ENCODE peak calls at places on chromosomes 12 and 14, in eight cellular contexts. O, G, A, P, E, M, B and Q are unnamed samples.

GRCh38 chr14:68785817-68786490 is 6.9 kb downstream of the ZFP36L1 start:
- DNase-seq in E (peak), M (peak), B (no peak), G (peak), P (peak), A (no peak), O (peak), Q (no peak)

GRCh38 chr12:126676426-126676825 is 1590.5 kb upstream of the TMEM132C start:
- DNase-seq in O (no peak), P (no peak), A (no peak), E (peak), B (no peak), M (no peak), G (no peak), Q (no peak)

GRCh38 chr12:113162102-113163029 is 12.8 kb downstream of the CFAP73 start:
- DNase-seq in P (peak), G (peak), A (no peak), B (no peak), E (peak), O (peak), M (no peak), Q (no peak)

GRCh38 chr12:74846116-74846515 is 308.5 kb downstream of the ATXN7L3B start:
- DNase-seq in O (no peak), G (no peak), B (no peak), A (no peak), M (no peak), E (no peak), P (no peak), Q (no peak)

GRCh38 chr12:131831021-131831571 is 2.9 kb downstream of the MMP17 start:
- DNase-seq in M (peak), B (peak), P (no peak), E (peak), O (peak), G (no peak), A (no peak), Q (no peak)

GRCh38 chr12:124309744-124310143 is 14.9 kb downstream of the RFLNA start:
- DNase-seq in E (no peak), A (no peak), M (no peak), P (no peak), G (no peak), O (no peak), B (no peak), Q (no peak)

GRCh38 chr12:85823436-85824179 is 12.6 kb downstream of the RASSF9 start:
- DNase-seq in G (no peak), O (peak), B (peak), A (no peak), E (peak), M (no peak), P (peak), Q (no peak)

GRCh38 chr12:98373019-98373554 is 142.3 kb upstream of the TMPO start:
- DNase-seq in A (no peak), P (no peak), G (peak), E (peak), O (peak), M (no peak), B (peak), Q (no peak)

GRCh38 chr14:34372766-34373165 is 89.3 kb downstream of the SPTSSA start:
- DNase-seq in O (no peak), G (no peak), B (no peak), A (no peak), E (no peak), M (no peak), P (peak), Q (no peak)

GRCh38 chr14:73432124-73432523 is 26.2 kb downstream of the NUMB start:
- DNase-seq in M (no peak), P (no peak), E (no peak), A (no peak), O (no peak), B (no peak), G (no peak), Q (no peak)

GRCh38 chr14:72714094-72714493 is 179.8 kb downstream of the DPF3 start:
- DNase-seq in M (peak), G (no peak), E (no peak), B (no peak), P (no peak), A (no peak), O (no peak), Q (no peak)

GRCh38 chr14:77286554-77286953 is 15.5 kb upstream of the NGB start:
- DNase-seq in B (no peak), E (no peak), M (no peak), A (no peak), O (no peak), P (no peak), G (no peak), Q (no peak)

GRCh38 chr12:27340971-27341370 is 8.3 kb downstream of the BMAL2 start:
- DNase-seq in O (no peak), G (no peak), P (peak), E (no peak), A (no peak), B (no peak), M (no peak), Q (no peak)

GRCh38 chr12:108228746-108229145 is 99.7 kb downstream of the WSCD2 start:
- DNase-seq in G (no peak), O (no peak), A (no peak), P (no peak), B (no peak), E (no peak), M (no peak), Q (no peak)

GRCh38 chr12:79874665-79875064 is 60.2 kb downstream of the PPP1R12A start:
- DNase-seq in P (no peak), A (no peak), O (no peak), M (no peak), G (no peak), B (no peak), E (no peak), Q (no peak)

GRCh38 chr14:95265106-95266094 is 54.3 kb downstream of the CLMN start:
- DNase-seq in P (peak), M (peak), A (no peak), E (peak), G (peak), B (peak), O (peak), Q (peak)

GRCh38 chr14:51039285-51039684 is 55.6 kb downstream of the TRIM9 start:
- DNase-seq in M (no peak), O (no peak), G (no peak), E (no peak), P (no peak), A (no peak), B (no peak), Q (no peak)

GRCh38 chr12:64796205-64796845 is 28.1 kb upstream of the TBC1D30 start:
- DNase-seq in B (peak), P (peak), G (peak), A (no peak), E (peak), O (peak), M (peak), Q (no peak)

GRCh38 chr12:26298785-26299621 is 103.6 kb downstream of the SSPN start:
- DNase-seq in G (peak), P (peak), B (peak), M (peak), A (no peak), E (peak), O (peak), Q (no peak)

GRCh38 chr14:78417532-78417931 is 247.4 kb downstream of the NRXN3 start:
- DNase-seq in B (no peak), M (no peak), O (no peak), G (no peak), P (no peak), E (no peak), A (no peak), Q (no peak)

GRCh38 chr14:51087024-51087423 is 7.9 kb downstream of the TRIM9 start:
- DNase-seq in E (no peak), M (peak), P (peak), A (no peak), O (peak), B (no peak), G (no peak), Q (no peak)

GRCh38 chr12:63164911-63165310 is 13.9 kb upstream of the AVPR1A start:
- DNase-seq in E (no peak), M (no peak), A (no peak), O (no peak), P (no peak), G (no peak), B (no peak), Q (no peak)

GRCh38 chr12:57521475-57522018 is 1.1 kb upstream of the MBD6 start:
- DNase-seq in E (no peak), O (no peak), A (peak), M (peak), P (no peak), G (peak), B (no peak), Q (no peak)

GRCh38 chr12:81207173-81207572 is 129.3 kb downstream of the ACSS3 start:
- DNase-seq in M (no peak), B (no peak), G (no peak), A (no peak), E (no peak), P (no peak), O (no peak), Q (no peak)

GRCh38 chr12:117063162-117063911 is 35.9 kb downstream of the TESC start:
- DNase-seq in A (no peak), G (peak), B (no peak), P (no peak), M (peak), O (no peak), E (no peak), Q (no peak)

GRCh38 chr14:104687601-104688504 is 1.6 kb upstream of the INF2 start:
- DNase-seq in B (no peak), G (peak), P (peak), O (peak), E (peak), M (peak), A (peak), Q (no peak)

GRCh38 chr14:87745507-87746118 is 247.4 kb downstream of the GALC start:
- DNase-seq in P (peak), E (peak), A (no peak), G (peak), O (peak), M (peak), B (no peak), Q (no peak)

GRCh38 chr14:56333361-56334279 is 215.4 kb downstream of the PELI2 start:
- DNase-seq in B (peak), E (peak), G (peak), A (no peak), O (peak), M (no peak), P (peak), Q (no peak)

GRCh38 chr14:64878775-64879634 is 702 bp downstream of the SPTB start:
- DNase-seq in O (no peak), G (peak), B (no peak), P (no peak), E (no peak), M (no peak), A (no peak), Q (no peak)

GRCh38 chr12:122840580-122841513 is 5.6 kb downstream of the HIP1R start:
- DNase-seq in E (no peak), B (no peak), G (no peak), M (no peak), A (peak), O (no peak), P (no peak), Q (no peak)

GRCh38 chr12:118357327-118358007 is 15.2 kb downstream of the TAOK3 start:
- DNase-seq in A (no peak), E (peak), G (peak), M (peak), O (peak), B (peak), P (no peak), Q (no peak)

GRCh38 chr12:101207086-101207780 is 2.8 kb downstream of the SLC5A8 start:
- DNase-seq in P (no peak), E (no peak), A (no peak), M (no peak), O (no peak), G (no peak), B (no peak), Q (no peak)

GRCh38 chr12:125065753-125066570 is 727 bp downstream of the AACS start:
- DNase-seq in O (no peak), P (no peak), A (no peak), G (no peak), E (no peak), B (no peak), M (no peak), Q (no peak)

GRCh38 chr12:292186-292585 is 29.6 kb upstream of the SLC6A13 start:
- DNase-seq in P (no peak), O (peak), E (no peak), B (peak), G (no peak), M (no peak), A (no peak), Q (no peak)

GRCh38 chr14:51304956-51305355 is 64.9 kb downstream of the TMX1 start:
- DNase-seq in E (peak), A (no peak), B (peak), O (peak), M (peak), G (no peak), P (peak), Q (no peak)

GRCh38 chr14:76953196-76953945 is 75.1 kb downstream of the IRF2BPL start:
- DNase-seq in O (peak), P (peak), G (peak), A (peak), M (peak), B (peak), E (peak), Q (no peak)

GRCh38 chr12:57864811-57865751 is 18.6 kb upstream of the CTDSP2 start:
- DNase-seq in E (peak), O (peak), G (peak), A (peak), B (peak), M (peak), P (peak), Q (peak)

GRCh38 chr12:25295361-25295760 is 44.6 kb upstream of the KRAS start:
- DNase-seq in G (no peak), M (no peak), O (peak), B (no peak), P (no peak), A (no peak), E (no peak), Q (no peak)

GRCh38 chr14:52862652-52863338 is 71.4 kb upstream of the GNPNAT1 start:
- DNase-seq in B (peak), O (peak), E (peak), M (no peak), G (no peak), P (no peak), A (no peak), Q (no peak)

GRCh38 chr14:52856139-52856538 is 64.7 kb upstream of the GNPNAT1 start:
- DNase-seq in B (no peak), O (no peak), P (no peak), M (no peak), G (no peak), A (no peak), E (no peak), Q (no peak)

GRCh38 chr14:52863339-52863700 is 71.9 kb upstream of the GNPNAT1 start:
- DNase-seq in A (no peak), M (no peak), B (no peak), G (no peak), P (no peak), O (no peak), E (peak), Q (no peak)

GRCh38 chr14:52860209-52860608 is 68.8 kb upstream of the GNPNAT1 start:
- DNase-seq in P (no peak), O (no peak), A (no peak), M (no peak), G (no peak), B (no peak), E (no peak), Q (no peak)

DNA sequence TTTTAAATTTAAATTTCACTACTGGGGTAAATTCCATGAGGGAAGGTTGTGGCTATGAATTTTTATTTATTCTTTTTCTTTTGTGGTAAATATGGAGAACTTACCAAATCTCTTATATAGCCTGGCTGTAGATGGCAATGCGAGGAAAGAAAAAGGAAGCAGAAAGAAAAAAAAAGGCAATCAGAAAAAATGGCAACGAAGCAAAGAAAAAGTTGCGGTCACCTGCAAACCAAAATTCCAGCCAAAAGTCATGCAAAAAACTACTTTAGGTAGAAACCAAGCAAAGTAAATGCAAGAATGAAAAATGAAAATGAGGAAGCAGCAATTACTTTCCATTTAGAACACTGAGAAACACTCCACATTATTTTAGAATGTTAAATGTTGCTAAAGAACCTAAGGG is 69.5 kb upstream of the GNPNAT1 start:
- DNase-seq in G (no peak), M (no peak), P (no peak), E (no peak), B (no peak), A (no peak), O (no peak), Q (no peak)
- TF ChIP-seq CTCF in G (no peak), M (no peak), P (no peak), E (no peak), B (no peak), A (no peak), O (no peak), Q (no peak)

DNA sequence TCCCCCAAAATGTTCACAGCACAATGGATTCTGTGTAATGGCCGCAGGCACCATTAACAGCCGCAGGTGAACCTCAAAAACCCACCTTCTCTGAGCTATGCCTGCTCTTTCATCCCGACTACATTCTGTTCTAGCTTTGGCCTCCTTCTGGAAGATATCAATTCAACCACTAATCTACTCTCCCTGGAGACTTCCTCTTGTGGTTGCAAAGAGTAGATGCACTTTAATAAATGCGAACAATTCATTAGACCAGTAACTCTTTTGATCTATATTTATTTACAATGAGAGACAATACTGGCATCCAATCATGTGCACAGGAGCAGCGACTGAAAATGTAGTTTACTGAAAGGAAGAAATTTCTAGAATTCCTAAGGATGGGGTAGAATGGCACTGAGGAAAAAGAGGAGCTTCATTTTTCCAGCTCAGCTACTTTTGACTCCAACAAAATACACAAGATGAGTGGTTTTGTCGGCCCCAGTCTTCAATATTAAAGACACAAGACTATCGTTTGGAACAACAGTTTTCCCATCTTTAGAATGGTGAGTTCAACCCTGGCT is 5.3 kb downstream of the GRIN2B start:
- DNase-seq in E (no peak), B (no peak), P (no peak), G (no peak), O (no peak), A (no peak), M (no peak), Q (no peak)
- TF ChIP-seq CTCF in E (no peak), B (no peak), P (no peak), G (no peak), O (no peak), A (no peak), M (no peak), Q (peak)

DNA sequence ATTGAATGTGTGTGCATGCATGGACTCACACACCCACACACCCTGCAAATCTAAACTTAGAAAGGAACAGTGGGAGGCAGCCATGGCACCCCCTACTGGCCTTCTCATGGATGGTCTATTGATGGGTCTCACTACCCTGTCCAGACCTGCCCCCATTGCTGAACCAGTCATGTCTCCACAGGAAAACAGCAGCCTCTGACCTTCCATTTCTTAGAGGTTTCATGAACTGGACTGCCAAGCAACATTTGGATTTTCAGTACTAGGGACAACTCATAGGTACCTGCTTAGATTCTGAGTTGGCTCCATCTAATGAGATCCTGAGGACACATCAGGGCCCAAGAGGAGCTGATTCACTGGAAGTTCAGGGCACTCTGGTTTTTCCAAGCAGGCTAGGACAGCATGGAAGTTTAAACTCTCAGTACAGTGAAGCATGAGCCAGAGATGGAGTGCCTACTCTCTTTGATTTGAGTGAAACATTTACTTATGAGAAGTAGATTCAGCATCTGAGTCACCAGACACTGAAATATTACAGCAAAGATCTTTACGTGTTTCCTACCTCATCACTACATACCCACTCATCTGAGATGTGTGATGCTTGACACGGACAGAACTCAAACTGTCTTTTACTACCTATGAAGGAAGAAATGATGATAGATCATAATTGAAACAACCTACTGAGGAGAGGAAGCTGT is 98.9 kb upstream of the PLEKHG7 start:
- DNase-seq in B (no peak), E (no peak), P (no peak), O (peak), M (no peak), A (no peak), G (no peak), Q (no peak)
- TF ChIP-seq CTCF in B (peak), E (peak), P (no peak), O (peak), M (no peak), A (no peak), G (no peak), Q (no peak)

GRCh38 chr12:3034067-3034750 is 43.0 kb upstream of the TSPAN9 start:
- DNase-seq in A (no peak), O (peak), B (peak), P (no peak), G (peak), E (peak), M (peak), Q (no peak)

GRCh38 chr12:3035171-3035570 is 42.0 kb upstream of the TSPAN9 start:
- DNase-seq in E (peak), G (no peak), A (no peak), P (no peak), M (no peak), O (no peak), B (peak), Q (no peak)

GRCh38 chr12:3036901-3037600 is 40.1 kb upstream of the TSPAN9 start:
- DNase-seq in M (no peak), G (no peak), B (no peak), E (no peak), O (no peak), A (no peak), P (no peak), Q (no peak)

GRCh38 chr12:3038166-3038565 is 39.0 kb upstream of the TSPAN9 start:
- DNase-seq in B (no peak), O (no peak), G (no peak), A (no peak), M (no peak), E (no peak), P (no peak), Q (no peak)

DNA sequence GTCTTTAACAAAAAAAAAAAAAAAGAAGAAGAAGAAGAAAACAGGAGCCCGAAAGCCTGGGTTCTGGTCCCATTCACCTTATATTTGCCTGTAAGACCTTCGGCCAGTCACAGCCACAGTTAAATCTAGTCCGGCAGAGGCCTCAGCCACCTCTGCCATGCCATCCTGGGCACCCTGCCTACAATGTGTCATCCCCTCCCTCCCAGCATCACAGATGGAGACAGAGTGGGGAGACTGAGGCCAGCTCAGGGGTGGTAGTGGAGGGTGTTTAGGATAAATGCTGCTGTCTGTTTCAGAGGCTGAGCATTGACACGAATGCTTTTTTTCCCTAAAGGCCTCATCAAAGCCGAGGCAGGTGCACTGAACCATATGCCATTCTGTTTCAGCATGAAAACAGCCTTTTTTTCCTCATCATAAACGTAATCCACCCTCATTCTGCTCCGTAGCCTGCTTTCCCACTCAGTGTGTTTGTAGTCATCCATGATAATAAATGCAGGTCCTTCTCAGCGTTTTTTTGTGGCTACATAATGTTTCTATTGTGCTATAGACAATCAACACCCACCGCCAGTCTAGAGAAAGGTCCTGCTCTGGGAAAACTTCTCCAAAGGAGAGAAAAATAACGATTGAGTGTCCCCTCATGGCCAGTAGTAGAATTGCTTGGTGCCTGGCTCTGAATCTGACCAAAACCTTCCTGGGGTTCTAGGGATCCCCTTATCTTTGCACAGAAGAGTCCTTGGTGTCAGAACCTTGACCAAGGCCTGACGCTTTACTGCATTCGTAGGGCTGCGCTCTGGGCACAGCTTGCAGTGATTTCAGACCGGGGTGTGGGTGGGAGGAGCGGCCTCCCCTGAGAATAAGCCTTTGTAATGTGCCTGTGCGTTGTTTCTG is 41.1 kb upstream of the TSPAN9 start:
- DNase-seq in E (peak), G (no peak), P (no peak), O (peak), B (peak), M (no peak), A (no peak), Q (no peak)
- TF ChIP-seq CTCF in E (peak), G (no peak), P (peak), O (peak), B (peak), M (no peak), A (no peak), Q (peak)